ENCODE peak calls at places on chromosomes 7 and 10, in seven cellular contexts. S, T, O, B, V, H and E are unnamed samples.
A peak's percentile ranks its signal among the peaks of the same experiment; 100 is the strongest.

GRCh38 chr7:95772298-95772770 is at the start of gene DYNC1I1:
- DNase-seq in S (peak; percentile 64), T (peak; percentile 16), O (peak; percentile 27), B (peak; percentile 87), V (peak; percentile 78), H (peak; percentile 77), E (peak; percentile 81)

GRCh38 chr10:21057436-21057835 is 160.3 kb upstream of the NEBL start:
- DNase-seq in S (no peak), T (no peak), O (no peak), B (no peak), V (no peak), H (no peak), E (no peak)

GRCh38 chr10:79320785-79321493 is 26.3 kb upstream of the PPIF start:
- DNase-seq in S (peak; percentile 94), T (no peak), O (peak; percentile 67), B (peak; percentile 11), V (no peak), H (no peak), E (no peak)

GRCh38 chr10:74306227-74306982 is 155.4 kb downstream of the ADK start:
- DNase-seq in S (no peak), T (no peak), O (no peak), B (no peak), V (no peak), H (no peak), E (no peak)

GRCh38 chr7:49020145-49020544 is 95.8 kb downstream of the CDC14C start:
- DNase-seq in S (no peak), T (no peak), O (no peak), B (no peak), V (no peak), H (no peak), E (no peak)

GRCh38 chr10:118442032-118442431 is 99.9 kb upstream of the FAM204A start:
- DNase-seq in S (no peak), T (no peak), O (no peak), B (no peak), V (no peak), H (no peak), E (no peak)

GRCh38 chr10:110530131-110530831 is 32.6 kb downstream of the DUSP5 start:
- DNase-seq in S (peak; percentile 73), T (no peak), O (peak; percentile 52), B (peak; percentile 75), V (no peak), H (no peak), E (peak; percentile 32)

GRCh38 chr7:132352774-132353173 is 223.5 kb downstream of the PLXNA4 start:
- DNase-seq in S (no peak), T (no peak), O (no peak), B (no peak), V (no peak), H (no peak), E (no peak)

GRCh38 chr10:91210435-91210834 is 10.0 kb upstream of the PCGF5 start:
- DNase-seq in S (no peak), T (peak; percentile 82), O (peak; percentile 27), B (peak; percentile 45), V (no peak), H (no peak), E (no peak)

GRCh38 chr10:55500931-55501559 is 700.0 kb upstream of the PCDH15 start:
- DNase-seq in S (peak; percentile 12), T (no peak), O (peak; percentile 7), B (no peak), V (no peak), H (no peak), E (no peak)

GRCh38 chr10:124345521-124345920 is 73.2 kb downstream of the OAT start:
- DNase-seq in S (no peak), T (no peak), O (no peak), B (no peak), V (no peak), H (no peak), E (no peak)

GRCh38 chr10:48765039-48765438 is 80.4 kb downstream of the WDFY4 start:
- DNase-seq in S (no peak), T (no peak), O (no peak), B (no peak), V (no peak), H (no peak), E (no peak)

GRCh38 chr7:116328161-116328560 is 117.8 kb downstream of the TES start:
- DNase-seq in S (peak; percentile 62), T (no peak), O (no peak), B (no peak), V (no peak), H (no peak), E (no peak)

GRCh38 chr7:158957507-158957900 is 101.1 kb downstream of the DYNC2I1 start:
- DNase-seq in S (no peak), T (no peak), O (peak; percentile 11), B (no peak), V (no peak), H (no peak), E (no peak)

GRCh38 chr10:89250814-89251416 is 660 bp downstream of the LIPA start:
- DNase-seq in S (no peak), T (no peak), O (no peak), B (no peak), V (no peak), H (no peak), E (no peak)

GRCh38 chr10:33661580-33662269 is 327.3 kb upstream of the NRP1 start:
- DNase-seq in S (peak; percentile 60), T (no peak), O (no peak), B (peak; percentile 84), V (peak; percentile 36), H (peak; percentile 49), E (peak; percentile 55)

GRCh38 chr10:79342295-79342761 is 4.9 kb upstream of the PPIF start:
- DNase-seq in S (no peak), T (no peak), O (no peak), B (no peak), V (no peak), H (no peak), E (no peak)

GRCh38 chr10:78717200-78717599 is 351.6 kb upstream of the ZMIZ1 start:
- DNase-seq in S (peak; percentile 38), T (no peak), O (no peak), B (no peak), V (no peak), H (no peak), E (no peak)

GRCh38 chr7:122597277-122597676 is 101.6 kb downstream of the RNF133 start:
- DNase-seq in S (no peak), T (no peak), O (no peak), B (no peak), V (no peak), H (no peak), E (no peak)

GRCh38 chr7:151503902-151504714 is 15.6 kb downstream of the RHEB start:
- DNase-seq in S (peak; percentile 95), T (no peak), O (no peak), B (no peak), V (no peak), H (no peak), E (no peak)

GRCh38 chr7:92778972-92779371 is 57.4 kb downstream of the CDK6 start:
- DNase-seq in S (peak; percentile 96), T (no peak), O (no peak), B (no peak), V (no peak), H (no peak), E (no peak)

GRCh38 chr10:88992945-88993537 is 2.4 kb downstream of the FAS start:
- DNase-seq in S (peak; percentile 60), T (no peak), O (no peak), B (no peak), V (no peak), H (no peak), E (no peak)

GRCh38 chr7:32298403-32299132 is 191.6 kb downstream of the LSM5 start:
- DNase-seq in S (no peak), T (no peak), O (no peak), B (peak; percentile 59), V (peak; percentile 12), H (no peak), E (no peak)

GRCh38 chr7:38615665-38616064 is 15.5 kb downstream of the AMPH start:
- DNase-seq in S (no peak), T (no peak), O (no peak), B (no peak), V (no peak), H (no peak), E (no peak)

GRCh38 chr7:134920026-134920758 is 66.1 kb upstream of the AGBL3 start:
- DNase-seq in S (peak; percentile 92), T (no peak), O (no peak), B (no peak), V (no peak), H (no peak), E (no peak)

GRCh38 chr7:39465055-39465929 is 100.9 kb upstream of the YAE1 start:
- DNase-seq in S (peak; percentile 71), T (no peak), O (peak; percentile 75), B (no peak), V (no peak), H (peak; percentile 19), E (peak; percentile 63)

GRCh38 chr7:156105337-156106106 is 293.3 kb upstream of the SHH start:
- DNase-seq in S (no peak), T (no peak), O (no peak), B (no peak), V (no peak), H (no peak), E (no peak)

GRCh38 chr10:127908106-127908957 is 1.4 kb downstream of the PTPRE start:
- DNase-seq in S (peak; percentile 97), T (no peak), O (no peak), B (no peak), V (no peak), H (no peak), E (no peak)

GRCh38 chr10:119422685-119423509 is 119.6 kb downstream of the RGS10 start:
- DNase-seq in S (no peak), T (no peak), O (no peak), B (peak; percentile 22), V (no peak), H (no peak), E (no peak)

GRCh38 chr10:28503114-28503513 is 29.8 kb upstream of the WAC start:
- DNase-seq in S (peak; percentile 27), T (no peak), O (no peak), B (no peak), V (no peak), H (no peak), E (no peak)

GRCh38 chr7:26653430-26653911 is 210.9 kb downstream of the SKAP2 start:
- DNase-seq in S (peak; percentile 7), T (no peak), O (no peak), B (no peak), V (no peak), H (no peak), E (no peak)

GRCh38 chr10:132355754-132356153 is 23.8 kb downstream of the LRRC27 start:
- DNase-seq in S (no peak), T (no peak), O (no peak), B (no peak), V (no peak), H (no peak), E (no peak)

GRCh38 chr7:139860090-139860773 is 31.2 kb downstream of the TBXAS1 start:
- DNase-seq in S (no peak), T (peak; percentile 68), O (no peak), B (peak; percentile 80), V (no peak), H (peak; percentile 14), E (no peak)

GRCh38 chr7:35728412-35729060 is 33.6 kb upstream of the HERPUD2 start:
- DNase-seq in S (no peak), T (no peak), O (no peak), B (no peak), V (no peak), H (no peak), E (no peak)

GRCh38 chr10:98446656-98447221 is at the start of gene HPS1:
- DNase-seq in S (peak; percentile 60), T (peak; percentile 81), O (peak; percentile 86), B (peak; percentile 91), V (peak; percentile 61), H (peak; percentile 78), E (peak; percentile 80)

GRCh38 chr7:4715385-4715770 is 33.3 kb downstream of the FOXK1 start:
- DNase-seq in S (peak; percentile 94), T (no peak), O (no peak), B (peak; percentile 78), V (peak; percentile 30), H (no peak), E (peak; percentile 41)

GRCh38 chr10:124740374-124741280 is 3.6 kb downstream of the FAM53B start:
- DNase-seq in S (peak; percentile 78), T (peak; percentile 72), O (peak; percentile 56), B (peak; percentile 83), V (peak; percentile 67), H (no peak), E (peak; percentile 74)